ENCODE peak calls at places on chromosomes 3 and 15, in ten cellular contexts. W is NCI-H1092; F is AG09309; S is NCI-H187 treated with DMSO at 0.1 percent for 48 hours; H is H9; T is globus pallidus; D is CD8-positive, alpha-beta memory T cell; G is tibial nerve; X is NCI-H2029; P is central memory CD8-positive, alpha-beta T cell. N is an unnamed sample.

GRCh38 chr15:70269991-70270751 is 172.5 kb upstream of the TLE3 start:
- DNase-seq in G (no peak), H (no peak), P (no peak), W (no peak), X (no peak), D (no peak), S (peak), F (no peak), T (no peak), N (no peak)

GRCh38 chr3:11996500-11996899 is 7.7 kb upstream of the SYN2 start:
- DNase-seq in H (no peak), G (no peak), X (no peak), F (no peak), S (no peak), W (no peak), P (no peak), D (no peak), T (no peak), N (no peak)

GRCh38 chr15:90165659-90166489 is 35.3 kb upstream of the SEMA4B start:
- DNase-seq in G (no peak), D (no peak), W (peak), S (no peak), X (peak), H (peak), T (no peak), P (no peak), F (peak), N (peak)

GRCh38 chr15:83571820-83572707 is 81.9 kb upstream of the ADAMTSL3 start:
- DNase-seq in D (no peak), T (peak), F (peak), P (no peak), W (no peak), S (no peak), G (no peak), H (no peak), X (no peak), N (peak)

GRCh38 chr3:43905157-43905556 is 214.4 kb downstream of the ABHD5 start:
- DNase-seq in H (no peak), T (no peak), S (no peak), G (no peak), W (no peak), F (no peak), X (no peak), P (no peak), D (no peak), N (no peak)

GRCh38 chr3:157373783-157374182 is 62.9 kb upstream of the PTX3 start:
- DNase-seq in H (no peak), F (peak), G (no peak), X (no peak), T (no peak), W (no peak), S (no peak), P (no peak), D (no peak), N (no peak)

GRCh38 chr15:31200735-31201151 is 99.2 kb upstream of the TRPM1 start:
- DNase-seq in G (no peak), W (no peak), D (peak), F (no peak), T (no peak), S (no peak), H (peak), P (peak), X (no peak), N (peak)

GRCh38 chr15:91117375-91117774 is 17.3 kb downstream of the SV2B start:
- DNase-seq in F (no peak), D (no peak), T (no peak), H (no peak), S (no peak), P (no peak), X (no peak), W (no peak), G (no peak), N (no peak)

GRCh38 chr3:126913524-126913923 is 69.4 kb upstream of the PLXNA1 start:
- DNase-seq in H (no peak), P (no peak), T (no peak), W (no peak), G (no peak), X (peak), D (no peak), F (no peak), S (no peak), N (no peak)

GRCh38 chr3:156761713-156762575 is 64.2 kb upstream of the LEKR1 start:
- DNase-seq in S (no peak), X (no peak), G (no peak), T (no peak), W (no peak), P (no peak), H (no peak), F (no peak), D (no peak), N (no peak)

GRCh38 chr3:132655471-132655870 is 4.1 kb downstream of the ACAD11 start:
- DNase-seq in P (no peak), W (no peak), S (no peak), D (no peak), X (no peak), H (no peak), G (no peak), T (no peak), F (no peak), N (no peak)

GRCh38 chr3:163056874-163057497 is 1560.4 kb downstream of the OTOL1 start:
- DNase-seq in S (no peak), D (no peak), T (peak), H (peak), W (peak), P (no peak), X (peak), F (no peak), G (peak), N (peak)

GRCh38 chr15:64865998-64866520 is 24.3 kb downstream of the PLEKHO2 start:
- DNase-seq in S (no peak), D (no peak), F (no peak), G (no peak), T (peak), W (no peak), P (no peak), X (no peak), H (peak), N (peak)

GRCh38 chr3:72887723-72888545 is at the start of gene GXYLT2:
- DNase-seq in T (peak), P (no peak), S (no peak), F (no peak), X (no peak), G (peak), D (no peak), H (peak), W (peak), N (peak)

GRCh38 chr15:79969175-79969574 is 1.8 kb downstream of the BCL2A1 start:
- DNase-seq in H (no peak), X (no peak), F (no peak), T (no peak), W (no peak), D (no peak), G (no peak), S (no peak), P (no peak), N (no peak)

N was measured in iPS-NIHi11.